ENCODE peak calls at places on chromosome 9, in ten cellular contexts. One of them, this sample, is unnamed.
A peak's percentile ranks its signal among the peaks of the same experiment; 100 is the strongest.

GRCh38 chr9:129069128-129069824 is 11.6 kb upstream of the DOLPP1 start:
- DNase-seq in skeletal muscle cell: no peak
- DNase-seq in OCI-M1: peak; percentile 99
- DNase-seq in B cell: peak; percentile 90
- DNase-seq in left cardiac atrium: peak; percentile 83
- DNase-seq in CD4-positive, alpha-beta T cell: peak; percentile 55
- DNase-seq in stimulated activated CD4-positive, alpha-beta T cell treated with anti-CD3 and anti-CD28 coated beads, Interleukin-2, amount 100 ng/mL, for 48 hours: peak; percentile 23
- DNase-seq in astrocyte: no peak
- DNase-seq in HT-29: no peak
- DNase-seq in stimulated activated CD8-positive, alpha-beta memory T cell treated with anti-CD3 and anti-CD28 coated beads, Interleukin-15, amount 100 ng/mL, for 48 hours: peak; percentile 54
- DNase-seq in this sample: no peak

GRCh38 chr9:138022121-138022741 is 144.6 kb downstream of the CACNA1B start:
- DNase-seq in left cardiac atrium: no peak
- DNase-seq in OCI-M1: peak; percentile 2
- DNase-seq in CD4-positive, alpha-beta T cell: no peak
- DNase-seq in B cell: no peak
- DNase-seq in astrocyte: no peak
- DNase-seq in stimulated activated CD8-positive, alpha-beta memory T cell treated with anti-CD3 and anti-CD28 coated beads, Interleukin-15, amount 100 ng/mL, for 48 hours: no peak
- DNase-seq in stimulated activated CD4-positive, alpha-beta T cell treated with anti-CD3 and anti-CD28 coated beads, Interleukin-2, amount 100 ng/mL, for 48 hours: no peak
- DNase-seq in skeletal muscle cell: no peak
- DNase-seq in HT-29: peak; percentile 26
- DNase-seq in this sample: no peak

GRCh38 chr9:7298123-7298522 is 501.5 kb downstream of the DMAC1 start:
- DNase-seq in left cardiac atrium: no peak
- DNase-seq in astrocyte: no peak
- DNase-seq in HT-29: no peak
- DNase-seq in B cell: no peak
- DNase-seq in stimulated activated CD4-positive, alpha-beta T cell treated with anti-CD3 and anti-CD28 coated beads, Interleukin-2, amount 100 ng/mL, for 48 hours: peak; percentile 18
- DNase-seq in stimulated activated CD8-positive, alpha-beta memory T cell treated with anti-CD3 and anti-CD28 coated beads, Interleukin-15, amount 100 ng/mL, for 48 hours: peak; percentile 52
- DNase-seq in OCI-M1: peak; percentile 100
- DNase-seq in CD4-positive, alpha-beta T cell: no peak
- DNase-seq in skeletal muscle cell: no peak
- DNase-seq in this sample: no peak

GRCh38 chr9:93039456-93039855 is 19.0 kb upstream of the SUSD3 start:
- DNase-seq in OCI-M1: no peak
- DNase-seq in HT-29: no peak
- DNase-seq in stimulated activated CD4-positive, alpha-beta T cell treated with anti-CD3 and anti-CD28 coated beads, Interleukin-2, amount 100 ng/mL, for 48 hours: no peak
- DNase-seq in stimulated activated CD8-positive, alpha-beta memory T cell treated with anti-CD3 and anti-CD28 coated beads, Interleukin-15, amount 100 ng/mL, for 48 hours: no peak
- DNase-seq in CD4-positive, alpha-beta T cell: no peak
- DNase-seq in left cardiac atrium: no peak
- DNase-seq in B cell: no peak
- DNase-seq in astrocyte: no peak
- DNase-seq in skeletal muscle cell: no peak
- DNase-seq in this sample: no peak

GRCh38 chr9:117970276-117970675 is 266.1 kb downstream of the TLR4 start:
- DNase-seq in B cell: no peak
- DNase-seq in HT-29: no peak
- DNase-seq in stimulated activated CD4-positive, alpha-beta T cell treated with anti-CD3 and anti-CD28 coated beads, Interleukin-2, amount 100 ng/mL, for 48 hours: no peak
- DNase-seq in skeletal muscle cell: no peak
- DNase-seq in left cardiac atrium: no peak
- DNase-seq in stimulated activated CD8-positive, alpha-beta memory T cell treated with anti-CD3 and anti-CD28 coated beads, Interleukin-15, amount 100 ng/mL, for 48 hours: no peak
- DNase-seq in astrocyte: no peak
- DNase-seq in OCI-M1: no peak
- DNase-seq in CD4-positive, alpha-beta T cell: no peak
- DNase-seq in this sample: no peak

GRCh38 chr9:23907343-23907742 is 81.3 kb upstream of the ELAVL2 start:
- DNase-seq in CD4-positive, alpha-beta T cell: no peak
- DNase-seq in left cardiac atrium: no peak
- DNase-seq in HT-29: no peak
- DNase-seq in skeletal muscle cell: no peak
- DNase-seq in astrocyte: no peak
- DNase-seq in OCI-M1: no peak
- DNase-seq in stimulated activated CD4-positive, alpha-beta T cell treated with anti-CD3 and anti-CD28 coated beads, Interleukin-2, amount 100 ng/mL, for 48 hours: no peak
- DNase-seq in stimulated activated CD8-positive, alpha-beta memory T cell treated with anti-CD3 and anti-CD28 coated beads, Interleukin-15, amount 100 ng/mL, for 48 hours: no peak
- DNase-seq in B cell: no peak
- DNase-seq in this sample: no peak

GRCh38 chr9:89491688-89492087 is 6.2 kb downstream of the SEMA4D start:
- DNase-seq in B cell: no peak
- DNase-seq in astrocyte: no peak
- DNase-seq in HT-29: no peak
- DNase-seq in stimulated activated CD4-positive, alpha-beta T cell treated with anti-CD3 and anti-CD28 coated beads, Interleukin-2, amount 100 ng/mL, for 48 hours: no peak
- DNase-seq in left cardiac atrium: no peak
- DNase-seq in skeletal muscle cell: no peak
- DNase-seq in CD4-positive, alpha-beta T cell: no peak
- DNase-seq in stimulated activated CD8-positive, alpha-beta memory T cell treated with anti-CD3 and anti-CD28 coated beads, Interleukin-15, amount 100 ng/mL, for 48 hours: no peak
- DNase-seq in OCI-M1: no peak
- DNase-seq in this sample: no peak

GRCh38 chr9:130938652-130939404 is at the start of gene FIBCD1:
- DNase-seq in left cardiac atrium: no peak
- DNase-seq in B cell: peak; percentile 71
- DNase-seq in stimulated activated CD8-positive, alpha-beta memory T cell treated with anti-CD3 and anti-CD28 coated beads, Interleukin-15, amount 100 ng/mL, for 48 hours: no peak
- DNase-seq in HT-29: no peak
- DNase-seq in stimulated activated CD4-positive, alpha-beta T cell treated with anti-CD3 and anti-CD28 coated beads, Interleukin-2, amount 100 ng/mL, for 48 hours: peak; percentile 21
- DNase-seq in OCI-M1: peak; percentile 31
- DNase-seq in skeletal muscle cell: no peak
- DNase-seq in astrocyte: peak; percentile 18
- DNase-seq in CD4-positive, alpha-beta T cell: no peak
- DNase-seq in this sample: no peak

GRCh38 chr9:88053888-88054501 is 79.7 kb upstream of the CDK20 start:
- DNase-seq in skeletal muscle cell: no peak
- DNase-seq in left cardiac atrium: no peak
- DNase-seq in CD4-positive, alpha-beta T cell: no peak
- DNase-seq in B cell: no peak
- DNase-seq in astrocyte: no peak
- DNase-seq in stimulated activated CD4-positive, alpha-beta T cell treated with anti-CD3 and anti-CD28 coated beads, Interleukin-2, amount 100 ng/mL, for 48 hours: no peak
- DNase-seq in stimulated activated CD8-positive, alpha-beta memory T cell treated with anti-CD3 and anti-CD28 coated beads, Interleukin-15, amount 100 ng/mL, for 48 hours: no peak
- DNase-seq in HT-29: no peak
- DNase-seq in OCI-M1: peak; percentile 86
- DNase-seq in this sample: no peak

GRCh38 chr9:110095238-110095637 is 112.7 kb downstream of the C9orf152 start:
- DNase-seq in stimulated activated CD8-positive, alpha-beta memory T cell treated with anti-CD3 and anti-CD28 coated beads, Interleukin-15, amount 100 ng/mL, for 48 hours: no peak
- DNase-seq in left cardiac atrium: no peak
- DNase-seq in B cell: no peak
- DNase-seq in CD4-positive, alpha-beta T cell: no peak
- DNase-seq in OCI-M1: no peak
- DNase-seq in skeletal muscle cell: no peak
- DNase-seq in HT-29: no peak
- DNase-seq in astrocyte: peak; percentile 66
- DNase-seq in stimulated activated CD4-positive, alpha-beta T cell treated with anti-CD3 and anti-CD28 coated beads, Interleukin-2, amount 100 ng/mL, for 48 hours: no peak
- DNase-seq in this sample: no peak

GRCh38 chr9:21324040-21324439 is 11.2 kb downstream of the KLHL9 start:
- DNase-seq in stimulated activated CD8-positive, alpha-beta memory T cell treated with anti-CD3 and anti-CD28 coated beads, Interleukin-15, amount 100 ng/mL, for 48 hours: no peak
- DNase-seq in stimulated activated CD4-positive, alpha-beta T cell treated with anti-CD3 and anti-CD28 coated beads, Interleukin-2, amount 100 ng/mL, for 48 hours: no peak
- DNase-seq in left cardiac atrium: no peak
- DNase-seq in astrocyte: no peak
- DNase-seq in OCI-M1: no peak
- DNase-seq in B cell: no peak
- DNase-seq in HT-29: no peak
- DNase-seq in CD4-positive, alpha-beta T cell: no peak
- DNase-seq in skeletal muscle cell: no peak
- DNase-seq in this sample: no peak

GRCh38 chr9:18275313-18275990 is 198.5 kb upstream of the ADAMTSL1 start:
- DNase-seq in skeletal muscle cell: no peak
- DNase-seq in stimulated activated CD4-positive, alpha-beta T cell treated with anti-CD3 and anti-CD28 coated beads, Interleukin-2, amount 100 ng/mL, for 48 hours: no peak
- DNase-seq in B cell: no peak
- DNase-seq in left cardiac atrium: no peak
- DNase-seq in CD4-positive, alpha-beta T cell: no peak
- DNase-seq in HT-29: no peak
- DNase-seq in astrocyte: no peak
- DNase-seq in OCI-M1: no peak
- DNase-seq in stimulated activated CD8-positive, alpha-beta memory T cell treated with anti-CD3 and anti-CD28 coated beads, Interleukin-15, amount 100 ng/mL, for 48 hours: no peak
- DNase-seq in this sample: no peak

GRCh38 chr9:117412841-117413240 is 2.0 kb downstream of the ASTN2 start:
- DNase-seq in OCI-M1: no peak
- DNase-seq in B cell: no peak
- DNase-seq in CD4-positive, alpha-beta T cell: no peak
- DNase-seq in stimulated activated CD4-positive, alpha-beta T cell treated with anti-CD3 and anti-CD28 coated beads, Interleukin-2, amount 100 ng/mL, for 48 hours: no peak
- DNase-seq in left cardiac atrium: no peak
- DNase-seq in HT-29: no peak
- DNase-seq in astrocyte: no peak
- DNase-seq in stimulated activated CD8-positive, alpha-beta memory T cell treated with anti-CD3 and anti-CD28 coated beads, Interleukin-15, amount 100 ng/mL, for 48 hours: no peak
- DNase-seq in skeletal muscle cell: no peak
- DNase-seq in this sample: no peak

GRCh38 chr9:37293664-37294524 is 128.6 kb upstream of the GRHPR start:
- DNase-seq in astrocyte: no peak
- DNase-seq in CD4-positive, alpha-beta T cell: no peak
- DNase-seq in stimulated activated CD8-positive, alpha-beta memory T cell treated with anti-CD3 and anti-CD28 coated beads, Interleukin-15, amount 100 ng/mL, for 48 hours: no peak
- DNase-seq in left cardiac atrium: no peak
- DNase-seq in OCI-M1: peak; percentile 57
- DNase-seq in B cell: peak; percentile 33
- DNase-seq in HT-29: no peak
- DNase-seq in stimulated activated CD4-positive, alpha-beta T cell treated with anti-CD3 and anti-CD28 coated beads, Interleukin-2, amount 100 ng/mL, for 48 hours: no peak
- DNase-seq in skeletal muscle cell: peak; percentile 48
- DNase-seq in this sample: no peak